ENCODE peak calls at places on chromosome 3, in eight cellular contexts. One of them, this sample, is unnamed. For H3K4me1, the result is how much of the 10 kb centered on the place peaks cover.

GRCh38 chr3:141228385-141228784 is 3.2 kb upstream of the PXYLP1 start:
- DNase-seq in A549: no peak
- DNase-seq in MM.1S: no peak
- DNase-seq in ovary: no peak
- DNase-seq in esophagus squamous epithelium: no peak
- DNase-seq in transverse colon: no peak
- DNase-seq in psoas muscle: no peak
- DNase-seq in body of pancreas: no peak
- DNase-seq in this sample: no peak

GRCh38 chr3:162224736-162225135 is 728.1 kb downstream of the OTOL1 start:
- DNase-seq in A549: no peak
- DNase-seq in MM.1S: no peak
- DNase-seq in ovary: no peak
- DNase-seq in esophagus squamous epithelium: no peak
- DNase-seq in transverse colon: no peak
- DNase-seq in psoas muscle: no peak
- DNase-seq in body of pancreas: no peak
- DNase-seq in this sample: no peak

GRCh38 chr3:31288641-31289100 is 244.1 kb upstream of the STT3B start:
- DNase-seq in A549: peak
- DNase-seq in MM.1S: peak
- DNase-seq in ovary: peak
- DNase-seq in esophagus squamous epithelium: no peak
- DNase-seq in transverse colon: peak
- DNase-seq in psoas muscle: no peak
- DNase-seq in body of pancreas: no peak
- DNase-seq in this sample: no peak

GRCh38 chr3:112739252-112739945 is 98.5 kb upstream of the CCDC80 start:
- DNase-seq in A549: no peak
- DNase-seq in MM.1S: no peak
- DNase-seq in ovary: no peak
- DNase-seq in esophagus squamous epithelium: no peak
- DNase-seq in transverse colon: no peak
- DNase-seq in psoas muscle: no peak
- DNase-seq in body of pancreas: no peak
- DNase-seq in this sample: no peak

GRCh38 chr3:72821170-72821781 is 27.0 kb downstream of the SHQ1 start:
- DNase-seq in A549: no peak
- DNase-seq in MM.1S: no peak
- DNase-seq in ovary: no peak
- DNase-seq in esophagus squamous epithelium: no peak
- DNase-seq in transverse colon: peak
- DNase-seq in psoas muscle: no peak
- DNase-seq in body of pancreas: no peak
- DNase-seq in this sample: no peak

GRCh38 chr3:14124223-14124614 is 451 bp downstream of the CHCHD4 start:
- DNase-seq in A549: peak
- DNase-seq in MM.1S: peak
- DNase-seq in ovary: peak
- DNase-seq in esophagus squamous epithelium: no peak
- DNase-seq in transverse colon: peak
- DNase-seq in psoas muscle: peak
- DNase-seq in body of pancreas: peak
- DNase-seq in this sample: no peak

GRCh38 chr3:47664519-47664918 is 85.9 kb upstream of the CSPG5 start:
- DNase-seq in A549: peak
- DNase-seq in MM.1S: no peak
- DNase-seq in ovary: no peak
- DNase-seq in esophagus squamous epithelium: no peak
- DNase-seq in transverse colon: no peak
- DNase-seq in psoas muscle: no peak
- DNase-seq in body of pancreas: no peak
- DNase-seq in this sample: no peak

GRCh38 chr3:104291437-104291851 is 1075.3 kb upstream of the ALCAM start:
- DNase-seq in A549: no peak
- DNase-seq in MM.1S: peak
- DNase-seq in ovary: no peak
- DNase-seq in esophagus squamous epithelium: no peak
- DNase-seq in transverse colon: no peak
- DNase-seq in psoas muscle: no peak
- DNase-seq in body of pancreas: no peak
- DNase-seq in this sample: no peak

GRCh38 chr3:14957933-14958332 is 10.6 kb downstream of the NR2C2 start:
- DNase-seq in A549: no peak
- DNase-seq in MM.1S: no peak
- DNase-seq in ovary: no peak
- DNase-seq in esophagus squamous epithelium: no peak
- DNase-seq in transverse colon: no peak
- DNase-seq in psoas muscle: no peak
- DNase-seq in body of pancreas: no peak
- DNase-seq in this sample: no peak

GRCh38 chr3:14119651-14120050 is 5.0 kb downstream of the CHCHD4 start:
- DNase-seq in A549: no peak
- DNase-seq in MM.1S: peak
- DNase-seq in ovary: no peak
- DNase-seq in esophagus squamous epithelium: no peak
- DNase-seq in transverse colon: no peak
- DNase-seq in psoas muscle: no peak
- DNase-seq in body of pancreas: no peak
- DNase-seq in this sample: no peak

GRCh38 chr3:25547928-25548327 is 116.8 kb downstream of the TOP2B start:
- DNase-seq in A549: no peak
- DNase-seq in MM.1S: no peak
- DNase-seq in ovary: no peak
- DNase-seq in esophagus squamous epithelium: no peak
- DNase-seq in transverse colon: no peak
- DNase-seq in psoas muscle: no peak
- DNase-seq in body of pancreas: no peak
- DNase-seq in this sample: no peak

GRCh38 chr3:37181766-37182165 is 7.4 kb upstream of the LRRFIP2 start:
- DNase-seq in A549: no peak
- DNase-seq in MM.1S: no peak
- DNase-seq in ovary: no peak
- DNase-seq in esophagus squamous epithelium: no peak
- DNase-seq in transverse colon: no peak
- DNase-seq in psoas muscle: no peak
- DNase-seq in body of pancreas: no peak
- DNase-seq in this sample: no peak
- H3K4me1 ChIP-seq in A549: under half
- H3K4me1 ChIP-seq in MM.1S: under half
- H3K4me1 ChIP-seq in ovary: under half
- H3K4me1 ChIP-seq in esophagus squamous epithelium: half or more
- H3K4me1 ChIP-seq in transverse colon: under half
- H3K4me1 ChIP-seq in psoas muscle: half or more
- H3K4me1 ChIP-seq in body of pancreas: under half
- H3K4me1 ChIP-seq in this sample: under half

DNA sequence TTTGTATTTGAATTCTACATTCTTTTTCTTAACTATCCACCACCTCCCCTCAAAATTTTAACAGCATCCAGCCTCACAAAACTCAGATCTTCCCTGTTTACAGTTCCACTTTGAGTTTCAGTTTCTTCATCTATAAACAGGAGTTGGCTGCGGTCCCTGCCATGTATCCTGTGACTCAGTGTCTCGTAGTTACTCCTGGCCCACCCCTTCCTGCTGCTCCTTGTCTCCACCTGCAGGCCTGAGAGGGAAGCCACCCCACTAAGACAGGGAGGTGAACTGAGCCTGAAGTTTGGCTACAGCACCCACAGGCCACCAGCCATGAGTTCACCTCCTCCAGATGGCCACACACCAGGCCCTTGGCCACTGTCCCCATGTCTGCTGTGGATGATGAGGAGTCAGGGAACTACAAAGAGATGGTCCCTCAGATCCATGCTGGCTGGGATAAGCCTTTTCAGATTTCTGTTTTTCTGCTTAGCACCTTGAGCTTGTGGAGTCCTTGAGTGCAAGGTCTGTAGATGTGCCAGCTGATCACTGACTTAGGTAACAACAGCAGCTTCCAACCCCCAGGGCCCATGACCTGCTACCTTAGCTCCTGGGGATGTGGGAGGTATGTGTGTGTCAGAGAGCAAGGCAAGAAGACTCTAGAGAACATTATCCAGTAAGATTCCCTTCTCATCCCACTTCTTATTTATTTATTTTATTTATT is 37.5 kb downstream of the CD86 start:
- DNase-seq in A549: no peak
- DNase-seq in MM.1S: peak
- DNase-seq in ovary: no peak
- DNase-seq in esophagus squamous epithelium: no peak
- DNase-seq in transverse colon: peak
- DNase-seq in psoas muscle: peak
- DNase-seq in body of pancreas: no peak
- DNase-seq in this sample: no peak
- TF ChIP-seq CTCF in A549: no peak
- TF ChIP-seq CTCF in MM.1S: peak
- TF ChIP-seq CTCF in ovary: no peak
- TF ChIP-seq CTCF in esophagus squamous epithelium: no peak
- TF ChIP-seq CTCF in transverse colon: peak
- TF ChIP-seq CTCF in psoas muscle: no peak
- TF ChIP-seq CTCF in body of pancreas: peak
- TF ChIP-seq CTCF in this sample: no peak

GRCh38 chr3:32819581-32820348 is 2.0 kb downstream of the TRIM71 start:
- DNase-seq in A549: no peak
- DNase-seq in MM.1S: no peak
- DNase-seq in ovary: no peak
- DNase-seq in esophagus squamous epithelium: no peak
- DNase-seq in transverse colon: no peak
- DNase-seq in psoas muscle: no peak
- DNase-seq in body of pancreas: no peak
- DNase-seq in this sample: no peak
- H3K27ac ChIP-seq in A549: no peak
- H3K27ac ChIP-seq in MM.1S: no peak
- H3K27ac ChIP-seq in ovary: no peak
- H3K27ac ChIP-seq in esophagus squamous epithelium: no peak
- H3K27ac ChIP-seq in transverse colon: no peak
- H3K27ac ChIP-seq in psoas muscle: no peak
- H3K27ac ChIP-seq in body of pancreas: no peak
- H3K27ac ChIP-seq in this sample: no peak

GRCh38 chr3:46536758-46537157 is 29.3 kb downstream of the LRRC2 start:
- DNase-seq in A549: no peak
- DNase-seq in MM.1S: no peak
- DNase-seq in ovary: no peak
- DNase-seq in esophagus squamous epithelium: no peak
- DNase-seq in transverse colon: no peak
- DNase-seq in psoas muscle: peak
- DNase-seq in body of pancreas: no peak
- DNase-seq in this sample: no peak

GRCh38 chr3:46537316-46537715 is 28.8 kb downstream of the LRRC2 start:
- DNase-seq in A549: no peak
- DNase-seq in MM.1S: no peak
- DNase-seq in ovary: no peak
- DNase-seq in esophagus squamous epithelium: no peak
- DNase-seq in transverse colon: no peak
- DNase-seq in psoas muscle: no peak
- DNase-seq in body of pancreas: no peak
- DNase-seq in this sample: no peak

GRCh38 chr3:46539443-46540005 is 26.6 kb downstream of the LRRC2 start:
- DNase-seq in A549: no peak
- DNase-seq in MM.1S: peak
- DNase-seq in ovary: no peak
- DNase-seq in esophagus squamous epithelium: no peak
- DNase-seq in transverse colon: no peak
- DNase-seq in psoas muscle: no peak
- DNase-seq in body of pancreas: no peak
- DNase-seq in this sample: no peak

GRCh38 chr3:46538803-46539442 is 27.2 kb downstream of the LRRC2 start:
- DNase-seq in A549: no peak
- DNase-seq in MM.1S: peak
- DNase-seq in ovary: no peak
- DNase-seq in esophagus squamous epithelium: peak
- DNase-seq in transverse colon: peak
- DNase-seq in psoas muscle: peak
- DNase-seq in body of pancreas: no peak
- DNase-seq in this sample: peak

DNA sequence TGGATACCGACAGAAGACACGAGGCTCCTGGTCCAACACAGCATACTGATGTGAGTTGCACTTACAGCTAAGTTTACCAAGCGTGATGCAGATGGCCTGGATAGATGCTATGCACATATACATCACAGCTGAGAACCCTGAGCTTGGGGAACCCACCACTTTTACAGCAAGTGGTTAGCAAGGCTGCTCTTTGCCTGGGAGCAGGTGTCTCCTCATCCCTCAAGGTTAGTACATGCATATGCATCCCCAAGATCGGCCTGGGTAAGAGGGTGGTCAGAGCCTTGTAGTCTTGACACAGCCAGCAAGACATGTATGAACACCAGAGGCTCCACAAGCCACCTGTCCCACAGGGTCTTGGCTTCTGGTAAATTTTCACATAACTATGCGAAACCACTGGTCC is 28.3 kb downstream of the LRRC2 start:
- DNase-seq in A549: no peak
- DNase-seq in MM.1S: peak
- DNase-seq in ovary: no peak
- DNase-seq in esophagus squamous epithelium: no peak
- DNase-seq in transverse colon: no peak
- DNase-seq in psoas muscle: no peak
- DNase-seq in body of pancreas: no peak
- DNase-seq in this sample: no peak
- H3K4me1 ChIP-seq in A549: under half
- H3K4me1 ChIP-seq in MM.1S: half or more
- H3K4me1 ChIP-seq in ovary: under half
- H3K4me1 ChIP-seq in esophagus squamous epithelium: under half
- H3K4me1 ChIP-seq in transverse colon: under half
- H3K4me1 ChIP-seq in psoas muscle: under half
- H3K4me1 ChIP-seq in body of pancreas: under half
- H3K4me1 ChIP-seq in this sample: under half

DNA sequence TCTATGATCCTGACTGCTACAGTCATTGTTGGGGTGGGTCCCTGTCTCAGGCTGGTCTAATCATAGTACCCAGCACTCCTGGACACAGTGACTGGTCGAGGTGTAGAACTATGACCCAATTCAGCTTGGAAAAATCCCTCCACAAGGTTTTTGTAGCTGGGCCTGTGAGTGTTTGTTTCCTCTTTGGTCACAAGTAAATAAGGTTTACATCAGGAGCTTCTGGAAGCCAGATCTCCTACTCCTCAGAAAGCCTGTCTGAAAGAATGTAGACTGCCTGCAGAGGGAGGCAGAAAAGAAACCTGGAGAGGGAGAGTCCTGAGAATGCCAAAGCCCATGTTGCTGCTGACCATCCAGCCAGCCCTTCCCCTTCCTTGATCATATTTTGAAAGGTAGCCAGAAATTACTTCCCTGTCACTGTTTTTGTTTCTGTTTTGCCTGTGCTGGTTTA is 123.2 kb downstream of the RAP2B start:
- DNase-seq in A549: no peak
- DNase-seq in MM.1S: no peak
- DNase-seq in ovary: no peak
- DNase-seq in esophagus squamous epithelium: no peak
- DNase-seq in transverse colon: no peak
- DNase-seq in psoas muscle: no peak
- DNase-seq in body of pancreas: no peak
- DNase-seq in this sample: no peak
- TF ChIP-seq CTCF in A549: no peak
- TF ChIP-seq CTCF in MM.1S: no peak
- TF ChIP-seq CTCF in ovary: no peak
- TF ChIP-seq CTCF in esophagus squamous epithelium: no peak
- TF ChIP-seq CTCF in transverse colon: no peak
- TF ChIP-seq CTCF in psoas muscle: no peak
- TF ChIP-seq CTCF in body of pancreas: no peak
- TF ChIP-seq CTCF in this sample: no peak

GRCh38 chr3:39408493-39409372 is 2.2 kb downstream of the RPSA start:
- DNase-seq in A549: no peak
- DNase-seq in MM.1S: no peak
- DNase-seq in ovary: no peak
- DNase-seq in esophagus squamous epithelium: no peak
- DNase-seq in transverse colon: no peak
- DNase-seq in psoas muscle: no peak
- DNase-seq in body of pancreas: no peak
- DNase-seq in this sample: no peak
- H3K27ac ChIP-seq in A549: peak
- H3K27ac ChIP-seq in MM.1S: no peak
- H3K27ac ChIP-seq in ovary: no peak
- H3K27ac ChIP-seq in esophagus squamous epithelium: no peak
- H3K27ac ChIP-seq in transverse colon: no peak
- H3K27ac ChIP-seq in psoas muscle: no peak
- H3K27ac ChIP-seq in body of pancreas: no peak
- H3K27ac ChIP-seq in this sample: no peak